ENCODE peak calls at places on chromosome 3, in five cellular contexts. H, Y, G, C and F are unnamed samples.

GRCh38 chr3:38773528-38773927 is 42.5 kb downstream of the SCN10A start:
- DNase-seq in H (no peak), Y (no peak), G (no peak), C (no peak), F (no peak)

GRCh38 chr3:67044955-67045354 is 46.8 kb downstream of the KBTBD8 start:
- DNase-seq in H (no peak), Y (no peak), G (no peak), C (no peak), F (peak; percentile 36)

GRCh38 chr3:184352149-184352785 is 9.1 kb downstream of the CLCN2 start:
- DNase-seq in H (no peak), Y (no peak), G (no peak), C (no peak), F (no peak)

GRCh38 chr3:148924572-148924971 is 59.5 kb downstream of the CPA3 start:
- DNase-seq in H (no peak), Y (no peak), G (peak; percentile 43), C (no peak), F (peak; percentile 78)

GRCh38 chr3:43766672-43767465 is 76.1 kb downstream of the ABHD5 start:
- DNase-seq in H (no peak), Y (no peak), G (peak; percentile 76), C (no peak), F (no peak)

GRCh38 chr3:61947456-61947855 is 386.1 kb downstream of the PTPRG start:
- DNase-seq in H (no peak), Y (no peak), G (no peak), C (no peak), F (no peak)

GRCh38 chr3:183966361-183966791 is 51.3 kb downstream of the ABCC5 start:
- DNase-seq in H (no peak), Y (no peak), G (no peak), C (no peak), F (no peak)

GRCh38 chr3:125108833-125109540 is 53.2 kb upstream of the HEG1 start:
- DNase-seq in H (no peak), Y (no peak), G (no peak), C (no peak), F (no peak)

GRCh38 chr3:38662544-38662943 is 13.1 kb upstream of the SCN5A start:
- DNase-seq in H (no peak), Y (no peak), G (peak; percentile 36), C (no peak), F (peak; percentile 16)

GRCh38 chr3:58647661-58648141 is 18.9 kb downstream of the FAM3D start:
- DNase-seq in H (no peak), Y (no peak), G (no peak), C (no peak), F (no peak)

GRCh38 chr3:178384302-178384939 is 151.8 kb upstream of the KCNMB2 start:
- DNase-seq in H (no peak), Y (no peak), G (peak; percentile 36), C (no peak), F (peak; percentile 34)

GRCh38 chr3:156787926-156788663 is 38.1 kb upstream of the LEKR1 start:
- DNase-seq in H (no peak), Y (no peak), G (peak; percentile 95), C (no peak), F (peak; percentile 85)

GRCh38 chr3:111538687-111539086 is 3.3 kb upstream of the CD96 start:
- DNase-seq in H (no peak), Y (peak; percentile 53), G (peak; percentile 49), C (no peak), F (peak; percentile 73)

GRCh38 chr3:53731934-53732624 is 114.1 kb downstream of the CHDH start:
- DNase-seq in H (no peak), Y (no peak), G (no peak), C (no peak), F (no peak)